ENCODE peak calls at places on chromosomes 4 and X, in eight cellular contexts. D is ovary, T is tibial nerve, A is mucosa of descending colon, K is BJ, S is progenitor cell of endocrine pancreas, N is AG10803, W is fibroblast of pulmonary artery. V is an unnamed sample.

GRCh38 chr4:156660470-156660869 is 311.1 kb downstream of the PDGFC start:
- DNase-seq in W (no peak), S (no peak), A (no peak), N (no peak), T (no peak), K (no peak), D (no peak), V (no peak)

GRCh38 chr4:119794681-119795080 is 166.1 kb upstream of the PDE5A start:
- DNase-seq in W (no peak), T (no peak), A (no peak), D (no peak), K (no peak), S (no peak), N (no peak), V (no peak)

GRCh38 chrX:45935408-45935807 is 609.8 kb downstream of the ZNF674 start:
- DNase-seq in D (no peak), A (no peak), T (no peak), S (no peak), N (no peak), W (no peak), K (no peak), V (no peak)

GRCh38 chr4:38488891-38489861 is 174.8 kb upstream of the KLF3 start:
- DNase-seq in W (peak), D (no peak), N (no peak), T (no peak), K (no peak), S (no peak), A (no peak), V (no peak)

GRCh38 chr4:186192068-186192751 is 843 bp downstream of the CYP4V2 start:
- DNase-seq in S (no peak), T (no peak), K (no peak), N (peak), W (peak), D (peak), A (no peak), V (peak)

GRCh38 chr4:165700855-165701254 is 172.2 kb upstream of the TLL1 start:
- DNase-seq in T (no peak), N (no peak), K (no peak), D (no peak), S (no peak), A (no peak), W (peak), V (no peak)

GRCh38 chrX:16931855-16932254 is 14.6 kb upstream of the REPS2 start:
- DNase-seq in T (no peak), S (no peak), D (no peak), W (no peak), K (no peak), N (no peak), A (no peak), V (no peak)

GRCh38 chr4:128649575-128650205 is 159.8 kb upstream of the JADE1 start:
- DNase-seq in A (no peak), T (no peak), N (peak), K (no peak), W (peak), D (no peak), S (no peak), V (no peak)

GRCh38 chr4:126778348-126778747 is 854.4 kb upstream of the INTU start:
- DNase-seq in D (no peak), T (no peak), K (peak), N (peak), W (peak), S (no peak), A (no peak), V (no peak)

GRCh38 chrX:98380106-98380505 is 1496.4 kb downstream of the RPA4 start:
- DNase-seq in S (peak), T (no peak), D (no peak), W (no peak), A (no peak), K (no peak), N (no peak), V (no peak)

GRCh38 chrX:98380556-98380955 is 1496.8 kb downstream of the RPA4 start:
- DNase-seq in A (no peak), D (no peak), N (no peak), W (no peak), K (no peak), T (no peak), S (peak), V (no peak)

GRCh38 chrX:98379134-98379533 is 1495.4 kb downstream of the RPA4 start:
- DNase-seq in K (no peak), S (no peak), A (no peak), N (no peak), T (no peak), W (no peak), D (no peak), V (no peak)
- TF ChIP-seq CTCF in K (no peak), S (peak), A (no peak), N (no peak), T (no peak), W (no peak), D (no peak), V (no peak)

GRCh38 chrX:76850851-76851250 is 423.3 kb downstream of the MAGEE1 start:
- DNase-seq in T (no peak), W (no peak), D (no peak), N (no peak), K (no peak), A (no peak), S (no peak), V (no peak)
- TF ChIP-seq CTCF in T (no peak), W (no peak), D (no peak), N (no peak), K (no peak), A (no peak), S (no peak), V (no peak)

GRCh38 chr4:13906727-13907126 is 279.2 kb upstream of the BOD1L1 start:
- DNase-seq in N (no peak), S (no peak), K (no peak), T (no peak), W (no peak), A (no peak), D (no peak), V (no peak)
- TF ChIP-seq CTCF in N (no peak), S (no peak), K (no peak), T (no peak), W (no peak), A (no peak), D (no peak), V (no peak)

DNA sequence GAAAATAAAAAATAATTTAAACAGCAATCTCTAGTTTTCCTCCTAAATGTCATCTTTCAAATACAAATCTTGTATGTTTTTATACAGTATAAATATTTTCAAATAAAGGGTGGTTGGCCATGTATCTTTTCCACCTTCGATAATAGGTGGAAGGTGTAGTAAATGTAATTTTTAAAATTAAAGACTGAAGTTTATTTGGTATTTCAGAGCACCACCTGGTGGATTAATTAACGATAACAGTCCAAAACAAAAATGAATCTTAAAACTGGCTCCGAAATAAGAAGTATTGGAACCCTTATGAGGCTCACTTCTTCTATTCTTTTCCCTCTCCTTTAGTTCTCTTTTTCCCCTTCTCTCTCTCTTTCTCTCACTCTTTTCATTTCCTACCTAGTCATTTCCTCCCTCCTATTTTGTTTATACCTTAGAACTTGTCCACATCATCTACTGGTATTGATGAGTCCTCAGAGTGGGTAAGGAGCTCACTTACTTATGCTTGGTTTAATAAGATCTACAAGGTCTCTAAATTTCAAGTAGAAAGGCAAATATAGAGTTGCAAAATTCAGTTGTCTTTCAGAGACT is 82.9 kb upstream of the EXOC1L start:
- DNase-seq in W (peak), S (no peak), T (no peak), N (no peak), A (no peak), D (no peak), K (no peak), V (peak)
- TF ChIP-seq CTCF in W (peak), S (peak), T (peak), N (peak), A (no peak), D (no peak), K (no peak), V (no peak)